ENCODE peak calls at places on chromosome 12, in nine cellular contexts. X, A, N, Y, K, U, G, V and R are unnamed samples.

GRCh38 chr12:1691123-1692007 is 495 bp downstream of the ADIPOR2 start:
- DNase-seq in X (peak; percentile 29), A (peak; percentile 11), N (peak; percentile 75), Y (peak; percentile 60), K (no peak), U (peak; percentile 23), G (peak; percentile 85), V (peak; percentile 41), R (no peak)

GRCh38 chr12:106386836-106387555 is 29.4 kb downstream of the POLR3B start:
- DNase-seq in X (no peak), A (peak; percentile 37), N (no peak), Y (no peak), K (no peak), U (peak; percentile 79), G (no peak), V (no peak), R (no peak)

GRCh38 chr12:103455020-103455763 is 40.6 kb downstream of the C12orf42 start:
- DNase-seq in X (no peak), A (no peak), N (no peak), Y (no peak), K (no peak), U (no peak), G (no peak), V (no peak), R (no peak)

GRCh38 chr12:51404627-51405026 is 13.4 kb upstream of the GALNT6 start:
- DNase-seq in X (no peak), A (no peak), N (no peak), Y (no peak), K (no peak), U (no peak), G (no peak), V (no peak), R (no peak)

GRCh38 chr12:89333564-89334252 is 18.6 kb downstream of the DUSP6 start:
- DNase-seq in X (no peak), A (no peak), N (no peak), Y (no peak), K (no peak), U (no peak), G (no peak), V (no peak), R (no peak)

GRCh38 chr12:38222011-38222410 is 94.6 kb upstream of the ALG10B start:
- DNase-seq in X (no peak), A (no peak), N (no peak), Y (no peak), K (no peak), U (no peak), G (no peak), V (no peak), R (no peak)

GRCh38 chr12:120252071-120252906 is 13.2 kb downstream of the PXN start:
- DNase-seq in X (no peak), A (no peak), N (no peak), Y (no peak), K (no peak), U (no peak), G (no peak), V (no peak), R (no peak)

GRCh38 chr12:49750027-49750977 is 8.9 kb downstream of the TMBIM6 start:
- DNase-seq in X (no peak), A (peak; percentile 51), N (no peak), Y (no peak), K (no peak), U (peak; percentile 86), G (peak; percentile 23), V (no peak), R (peak; percentile 48)

GRCh38 chr12:121582583-121583333 is 1.9 kb upstream of the KDM2B start:
- DNase-seq in X (no peak), A (no peak), N (no peak), Y (no peak), K (no peak), U (no peak), G (peak; percentile 79), V (no peak), R (no peak)

GRCh38 chr12:116384629-116385485 is 107.4 kb upstream of the MED13L start:
- DNase-seq in X (no peak), A (peak; percentile 67), N (no peak), Y (peak; percentile 71), K (no peak), U (peak; percentile 63), G (no peak), V (no peak), R (no peak)

DNA sequence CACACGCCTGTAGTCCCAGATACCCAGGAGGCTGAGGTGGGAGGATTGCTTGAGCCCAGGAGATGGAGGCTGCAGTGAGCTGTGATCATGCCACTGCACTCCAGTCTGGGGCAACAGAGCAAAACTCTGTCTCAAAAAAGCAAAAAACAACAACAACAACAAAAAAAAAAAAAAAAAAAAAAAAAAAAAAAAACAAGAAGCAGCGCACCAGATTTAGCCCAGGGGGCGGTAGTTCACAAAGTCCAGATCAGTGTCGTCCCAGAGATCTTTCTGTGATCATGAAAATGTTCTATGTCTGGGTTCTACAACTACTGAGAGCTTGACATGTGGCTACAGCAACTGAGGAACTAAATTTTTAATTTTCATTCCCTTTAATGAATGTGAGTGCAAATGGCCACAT is 27.4 kb downstream of the OAS2 start:
- DNase-seq in X (no peak), A (no peak), N (no peak), Y (no peak), K (no peak), U (peak; percentile 3), G (peak; percentile 13), V (no peak), R (no peak)
- TF ChIP-seq CTCF in X (no peak), A (peak; percentile 49), N (no peak), Y (no peak), K (no peak), U (peak; percentile 39), G (peak; percentile 35), V (no peak), R (peak; percentile 8)

GRCh38 chr12:24025153-24025798 is 75.8 kb upstream of the SOX5 start:
- DNase-seq in X (no peak), A (peak; percentile 16), N (no peak), Y (no peak), K (no peak), U (no peak), G (no peak), V (no peak), R (no peak)

GRCh38 chr12:24027352-24027751 is 77.9 kb upstream of the SOX5 start:
- DNase-seq in X (no peak), A (no peak), N (no peak), Y (no peak), K (no peak), U (no peak), G (no peak), V (no peak), R (no peak)
- TF ChIP-seq CTCF in X (no peak), A (no peak), N (no peak), Y (no peak), K (no peak), U (no peak), G (no peak), V (no peak), R (no peak)

GRCh38 chr12:4956054-4956453 is 46.3 kb downstream of the KCNA1 start:
- DNase-seq in X (no peak), A (no peak), N (no peak), Y (no peak), K (no peak), U (peak; percentile 21), G (no peak), V (no peak), R (no peak)

GRCh38 chr12:4958697-4959375 is 49.1 kb downstream of the KCNA1 start:
- DNase-seq in X (no peak), A (no peak), N (no peak), Y (no peak), K (no peak), U (no peak), G (no peak), V (no peak), R (no peak)

GRCh38 chr12:4957781-4958180 is 48.1 kb downstream of the KCNA1 start:
- DNase-seq in X (no peak), A (no peak), N (no peak), Y (no peak), K (no peak), U (no peak), G (no peak), V (no peak), R (no peak)

GRCh38 chr12:4954632-4955354 is 45.1 kb downstream of the KCNA1 start:
- DNase-seq in X (no peak), A (no peak), N (no peak), Y (no peak), K (no peak), U (no peak), G (no peak), V (no peak), R (no peak)

DNA sequence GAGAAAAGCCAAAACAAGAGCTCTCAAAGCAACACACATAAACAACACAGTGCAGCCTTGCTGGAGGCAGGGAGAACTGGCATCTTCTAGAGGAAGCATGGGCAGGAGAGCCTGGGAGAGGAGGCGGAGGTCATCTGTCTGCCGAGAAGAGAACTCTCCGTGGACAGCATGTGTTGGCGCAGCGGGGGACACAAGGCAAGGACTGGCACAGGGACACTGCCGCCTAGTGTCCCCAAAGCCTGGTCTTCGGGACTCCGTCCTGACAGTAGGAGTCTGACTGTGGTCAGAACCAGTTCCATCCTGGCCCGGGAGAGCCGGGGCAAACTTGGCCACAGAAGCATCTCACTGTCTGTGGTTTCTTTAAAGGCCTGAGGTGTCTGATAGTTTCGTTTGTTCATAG is 47.3 kb downstream of the KCNA1 start:
- DNase-seq in X (no peak), A (no peak), N (no peak), Y (no peak), K (no peak), U (no peak), G (no peak), V (no peak), R (no peak)
- TF ChIP-seq CTCF in X (no peak), A (no peak), N (no peak), Y (no peak), K (no peak), U (no peak), G (no peak), V (no peak), R (no peak)

DNA sequence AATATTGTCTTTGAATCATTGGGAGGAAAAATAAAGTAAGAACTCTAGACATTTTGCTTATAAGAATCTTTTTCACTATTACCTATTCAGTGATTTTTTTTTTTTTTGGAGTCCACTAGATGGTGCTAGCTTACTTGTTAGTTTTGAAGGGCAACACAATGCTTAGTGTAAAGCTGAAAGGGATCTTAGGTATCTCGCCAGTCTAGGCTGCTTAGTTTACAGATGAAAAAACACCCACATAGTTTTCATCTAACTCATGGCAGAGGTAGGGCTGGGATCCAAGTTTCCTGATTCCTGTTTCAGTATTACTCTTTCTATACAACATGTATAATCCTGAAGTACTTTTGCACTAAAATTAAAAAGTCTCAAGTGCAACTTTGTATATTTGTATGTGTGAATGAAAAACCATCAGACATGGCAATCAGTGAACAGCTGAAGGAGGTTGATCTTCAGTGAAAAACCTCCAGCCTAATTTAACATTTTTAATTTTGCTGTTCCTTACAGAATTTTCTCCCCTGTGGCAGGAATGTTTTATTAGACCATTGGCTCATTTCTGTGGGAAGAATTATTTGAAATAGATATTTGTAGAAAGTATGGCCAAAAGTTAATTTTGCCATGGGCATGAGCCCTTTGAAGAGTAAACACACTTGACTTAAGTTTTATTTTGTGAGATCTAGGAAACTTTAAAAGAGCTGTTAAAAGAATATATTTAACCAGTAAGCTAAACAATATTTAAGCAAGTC is 40.7 kb downstream of the LRRIQ1 start:
- DNase-seq in X (no peak), A (peak; percentile 93), N (no peak), Y (peak; percentile 19), K (no peak), U (peak; percentile 86), G (peak; percentile 70), V (no peak), R (peak; percentile 62)
- TF ChIP-seq CTCF in X (peak; percentile 43), A (peak; percentile 49), N (peak; percentile 35), Y (peak; percentile 53), K (peak; percentile 21), U (peak; percentile 71), G (peak; percentile 57), V (peak; percentile 44), R (peak; percentile 53)